ENCODE peak calls at places on chromosomes 5 and 9, in ten cellular contexts. X is dorsolateral prefrontal cortex; N is WTC11; U is effector CD8-positive, alpha-beta T cell; H is ureter; B is T follicular helper cell; C is A172; S is A549; M is frontal cortex; E is tibial artery. W is an unnamed sample.

GRCh38 chr5:91456928-91457571 is 73.9 kb upstream of the ARRDC3 start:
- DNase-seq in X (no peak), N (no peak), U (no peak), H (no peak), B (no peak), C (no peak), S (no peak), M (no peak), E (no peak), W (no peak)

GRCh38 chr5:14110680-14111079 is 32.5 kb upstream of the TRIO start:
- DNase-seq in X (no peak), N (no peak), U (no peak), H (no peak), B (no peak), C (peak; percentile 54), S (no peak), M (no peak), E (no peak), W (peak; percentile 79)

GRCh38 chr5:74632947-74633356 is 7.6 kb downstream of the ENC1 start:
- DNase-seq in X (no peak), N (no peak), U (no peak), H (no peak), B (no peak), C (peak; percentile 61), S (no peak), M (no peak), E (no peak), W (peak; percentile 23)

GRCh38 chr9:71758785-71759184 is 9.5 kb downstream of the CEMIP2 start:
- DNase-seq in X (no peak), N (no peak), U (no peak), H (no peak), B (no peak), C (peak; percentile 58), S (no peak), M (no peak), E (no peak), W (no peak)

GRCh38 chr5:134073404-134073803 is 41.1 kb upstream of the TCF7 start:
- DNase-seq in X (no peak), N (no peak), U (no peak), H (no peak), B (no peak), C (no peak), S (no peak), M (no peak), E (no peak), W (peak; percentile 43)

GRCh38 chr9:118959366-118959765 is 409.9 kb downstream of the BRINP1 start:
- DNase-seq in X (no peak), N (no peak), U (no peak), H (no peak), B (no peak), C (no peak), S (no peak), M (no peak), E (no peak), W (no peak)

GRCh38 chr9:77392328-77392727 is 215.0 kb downstream of the VPS13A start:
- DNase-seq in X (no peak), N (no peak), U (no peak), H (no peak), B (no peak), C (no peak), S (no peak), M (no peak), E (no peak), W (no peak)

GRCh38 chr5:61701877-61702602 is 370.0 kb downstream of the ZSWIM6 start:
- DNase-seq in X (no peak), N (no peak), U (no peak), H (no peak), B (no peak), C (no peak), S (no peak), M (no peak), E (no peak), W (peak; percentile 1)

GRCh38 chr9:136532799-136533774 is 12.8 kb downstream of the NOTCH1 start:
- DNase-seq in X (no peak), N (no peak), U (peak; percentile 25), H (no peak), B (peak; percentile 54), C (no peak), S (no peak), M (no peak), E (no peak), W (no peak)

GRCh38 chr9:83978992-83979811 is 813 bp downstream of the HNRNPK start:
- DNase-seq in X (peak; percentile 84), N (peak; percentile 78), U (peak; percentile 83), H (peak; percentile 90), B (peak; percentile 85), C (peak; percentile 86), S (peak; percentile 73), M (peak; percentile 65), E (peak; percentile 79), W (peak; percentile 83)

GRCh38 chr9:113807173-113808061 is 68.7 kb upstream of the ZNF618 start:
- DNase-seq in X (no peak), N (peak; percentile 67), U (no peak), H (peak; percentile 67), B (peak; percentile 7), C (peak; percentile 40), S (peak; percentile 84), M (peak; percentile 27), E (peak; percentile 55), W (peak; percentile 51)

GRCh38 chr5:97425511-97425910 is 242.5 kb upstream of the RIOK2 start:
- DNase-seq in X (no peak), N (peak; percentile 55), U (no peak), H (no peak), B (no peak), C (no peak), S (no peak), M (no peak), E (no peak), W (no peak)

GRCh38 chr5:153970496-153970895 is 68.2 kb downstream of the FAM114A2 start:
- DNase-seq in X (no peak), N (no peak), U (no peak), H (no peak), B (no peak), C (no peak), S (no peak), M (no peak), E (no peak), W (no peak)

GRCh38 chr9:125929846-125930245 is 182.7 kb downstream of the PBX3 start:
- DNase-seq in X (no peak), N (no peak), U (no peak), H (no peak), B (no peak), C (peak; percentile 50), S (no peak), M (no peak), E (no peak), W (no peak)

GRCh38 chr9:23015557-23015956 is 568.9 kb downstream of the DMRTA1 start:
- DNase-seq in X (no peak), N (no peak), U (no peak), H (no peak), B (no peak), C (no peak), S (no peak), M (no peak), E (no peak), W (no peak)

GRCh38 chr5:50445281-50445949 is 4.3 kb upstream of the EMB start:
- DNase-seq in X (no peak), N (no peak), U (no peak), H (no peak), B (no peak), C (no peak), S (no peak), M (no peak), E (no peak), W (no peak)

GRCh38 chr9:133727876-133728441 is 10.2 kb downstream of the SARDH start:
- DNase-seq in X (peak; percentile 22), N (no peak), U (no peak), H (peak; percentile 41), B (no peak), C (no peak), S (no peak), M (no peak), E (no peak), W (no peak)

W was measured in fibroblast of gingiva.